ENCODE peak calls at places on chromosomes 11 and 22, in six cellular contexts. R, P, J, O, E and I are unnamed samples.

GRCh38 chr11:75801362-75802021 is 13.5 kb upstream of the UVRAG start:
- DNase-seq in P (no peak), O (peak; percentile 15), R (no peak), J (no peak), E (no peak), I (no peak)

GRCh38 chr22:44366372-44367310 is 53.9 kb upstream of the SHISAL1 start:
- DNase-seq in E (no peak), J (no peak), P (peak; percentile 13), O (no peak), R (no peak), I (no peak)

GRCh38 chr11:19437760-19438159 is 197.0 kb upstream of the E2F8 start:
- DNase-seq in R (no peak), J (no peak), P (no peak), E (no peak), O (no peak), I (no peak)

GRCh38 chr11:119416606-119417580 is 6.1 kb downstream of the THY1 start:
- DNase-seq in E (no peak), O (no peak), P (no peak), J (no peak), R (no peak), I (no peak)

GRCh38 chr22:46777609-46777970 is 15.1 kb downstream of the TBC1D22A start:
- DNase-seq in E (peak; percentile 43), R (no peak), J (no peak), O (no peak), P (no peak), I (no peak)

GRCh38 chr11:32391965-32392553 is 43.3 kb downstream of the WT1 start:
- DNase-seq in R (no peak), O (no peak), E (no peak), J (no peak), P (no peak), I (no peak)

GRCh38 chr11:66247295-66247694 is 21.1 kb upstream of the RAB1B start:
- DNase-seq in E (no peak), P (no peak), J (no peak), R (no peak), O (no peak), I (no peak)

GRCh38 chr22:24592144-24592845 is 578 bp downstream of the LRRC75B start:
- DNase-seq in E (no peak), O (no peak), P (peak; percentile 67), J (no peak), R (no peak), I (no peak)

GRCh38 chr11:73997120-73997772 is 11.6 kb downstream of the UCP3 start:
- DNase-seq in E (no peak), O (no peak), J (no peak), R (no peak), P (no peak), I (no peak)

GRCh38 chr11:2260491-2261364 is 9.7 kb downstream of the ASCL2 start:
- DNase-seq in J (no peak), O (no peak), R (no peak), P (peak; percentile 14), E (peak; percentile 21), I (no peak)

GRCh38 chr11:8709002-8709672 is 26.5 kb downstream of the RPL27A start:
- DNase-seq in E (peak; percentile 50), J (no peak), R (no peak), P (peak; percentile 73), O (no peak), I (no peak)